ENCODE peak calls at places on chromosomes 12 and 14, in five cellular contexts. L is EH, W is Calu3, T is epithelial cell of prostate, R is A549. U is an unnamed sample.

GRCh38 chr12:116123511-116124258 is 153.8 kb downstream of the MED13L start:
- DNase-seq in L (peak), W (no peak), T (no peak), R (no peak), U (no peak)

GRCh38 chr14:105084741-105085571 is 19.7 kb upstream of the GPR132 start:
- DNase-seq in L (no peak), W (no peak), T (no peak), R (no peak), U (no peak)

GRCh38 chr12:90079811-90080210 is 371.2 kb upstream of the ATP2B1 start:
- DNase-seq in L (no peak), W (no peak), T (no peak), R (no peak), U (no peak)

GRCh38 chr14:21072781-21073339 is 2.8 kb downstream of the ARHGEF40 start:
- DNase-seq in L (no peak), W (no peak), T (no peak), R (no peak), U (no peak)

GRCh38 chr14:94779713-94780112 is 9.8 kb upstream of the GSC start:
- DNase-seq in L (no peak), W (no peak), T (no peak), R (no peak), U (no peak)

GRCh38 chr12:93803408-93803807 is 126.2 kb downstream of the CRADD start:
- DNase-seq in L (peak), W (no peak), T (no peak), R (no peak), U (no peak)

GRCh38 chr12:24902521-24903304 is 46.2 kb downstream of the BCAT1 start:
- DNase-seq in L (peak), W (no peak), T (no peak), R (no peak), U (no peak)

GRCh38 chr14:23045419-23046357 is 3.7 kb downstream of the PSMB11 start:
- DNase-seq in L (peak), W (no peak), T (no peak), R (no peak), U (no peak)

GRCh38 chr12:68310370-68310769 is 21.8 kb downstream of the MDM1 start:
- DNase-seq in L (peak), W (no peak), T (peak), R (no peak), U (peak)

GRCh38 chr12:7832059-7832696 is 40.5 kb downstream of the SLC2A14 start:
- DNase-seq in L (peak), W (peak), T (no peak), R (peak), U (peak)

GRCh38 chr12:3315201-3315661 is 175.8 kb upstream of the PRMT8 start:
- DNase-seq in L (peak), W (peak), T (no peak), R (no peak), U (peak)

GRCh38 chr14:105100931-105101330 is 35.7 kb upstream of the GPR132 start:
- DNase-seq in L (no peak), W (no peak), T (no peak), R (no peak), U (no peak)

GRCh38 chr12:9751204-9752144 is 9.2 kb downstream of the CD69 start:
- DNase-seq in L (peak), W (no peak), T (no peak), R (peak), U (no peak)

GRCh38 chr12:49887536-49888401 is 15.9 kb downstream of the FAIM2 start:
- DNase-seq in L (no peak), W (no peak), T (no peak), R (no peak), U (no peak)

GRCh38 chr12:120991965-120992364 is 13.6 kb downstream of the HNF1A start:
- DNase-seq in L (no peak), W (no peak), T (no peak), R (no peak), U (no peak)